ENCODE peak calls at places on chromosomes 4 and X, in nine cellular contexts. Z is RWPE2; I is heart right ventricle; E is activated CD8-positive, alpha-beta T cell treated with anti-CD3 and anti-CD28 coated beads, Interleukin-2, amount 10 ng/mL, durations not matched to agents 7 days and 5 days; D is HepG2; A is activated naive CD8-positive, alpha-beta T cell treated with anti-CD3 and anti-CD28 coated beads, Interleukin-2, amount 50 U/mL, for 24 hours; T is Right ventricle myocardium inferior; H is naive thymus-derived CD4-positive, alpha-beta T cell; K is stimulated activated naive CD8-positive, alpha-beta T cell treated with anti-CD3 and anti-CD28 coated beads, Interleukin-15, amount 100 ng/mL, for 72 hours. O is an unnamed sample.

GRCh38 chr4:7719354-7720174 is 220.1 kb downstream of the AFAP1 start:
- ATAC-seq in E (peak), I (peak), H (peak), Z (peak), K (peak), D (peak), T (peak), A (no peak), O (no peak)

GRCh38 chr4:145473203-145473602 is 8.4 kb upstream of the SMAD1 start:
- ATAC-seq in A (no peak), Z (no peak), T (no peak), D (no peak), H (no peak), I (no peak), E (no peak), K (no peak), O (no peak)

GRCh38 chrX:13719192-13719856 is 15.1 kb downstream of the TRAPPC2 start:
- ATAC-seq in Z (no peak), I (no peak), T (no peak), D (no peak), A (no peak), H (peak), K (no peak), E (peak), O (no peak)

GRCh38 chrX:110391086-110391485 is 32.4 kb downstream of the RTL9 start:
- ATAC-seq in E (no peak), A (no peak), I (no peak), T (no peak), Z (no peak), D (no peak), K (no peak), H (no peak), O (no peak)

GRCh38 chr4:151296227-151296626 is 19.3 kb downstream of the PRSS48 start:
- ATAC-seq in T (no peak), I (no peak), D (no peak), K (no peak), A (no peak), Z (no peak), E (no peak), H (no peak), O (no peak)

GRCh38 chr4:74317616-74318256 is 9.5 kb downstream of the EPGN start:
- ATAC-seq in I (no peak), D (no peak), E (no peak), A (no peak), K (no peak), H (no peak), Z (no peak), T (no peak), O (no peak)

GRCh38 chr4:142940614-142941013 is 94.5 kb upstream of the INPP4B start:
- ATAC-seq in H (no peak), T (no peak), I (no peak), Z (no peak), D (no peak), A (no peak), E (no peak), K (no peak), O (no peak)

GRCh38 chr4:7032591-7032990 is 10.6 kb upstream of the TADA2B start:
- ATAC-seq in D (no peak), H (no peak), I (no peak), E (no peak), T (no peak), A (no peak), K (no peak), Z (no peak), O (no peak)

O was measured in stimulated activated memory B cell treated with anti-CD40 and anti-IgM and Interleukin-4, amounts not matched to agents 10 μg/mL and 1 μg/mL and 100 μg/mL, for 72 hours.